ENCODE peak calls at places on chromosome 17, in eight cellular contexts. H is Caco-2, R is heart left ventricle, B is lower leg skin, I is BJ, X is tibial artery, W is MCF 10A, C is A549. L is an unnamed sample.

GRCh38 chr17:47265983-47266541 is 12.4 kb downstream of the ITGB3 start:
- DNase-seq in H (no peak), R (no peak), B (peak; percentile 43), I (no peak), X (peak; percentile 45), W (peak; percentile 30), C (no peak), L (peak; percentile 25)

GRCh38 chr17:19768046-19768782 is 20.1 kb upstream of the ALDH3A1 start:
- DNase-seq in H (no peak), R (no peak), B (no peak), I (no peak), X (no peak), W (no peak), C (no peak), L (no peak)

GRCh38 chr17:40914456-40914855 is 23.0 kb downstream of the KRT23 start:
- DNase-seq in H (no peak), R (no peak), B (no peak), I (no peak), X (no peak), W (no peak), C (no peak), L (no peak)

GRCh38 chr17:38870259-38871165 is 654 bp downstream of the LASP1 start:
- DNase-seq in H (peak; percentile 56), R (peak; percentile 81), B (peak; percentile 77), I (no peak), X (peak; percentile 91), W (peak; percentile 61), C (peak; percentile 68), L (peak; percentile 51)

GRCh38 chr17:58309918-58310259 is 18.7 kb downstream of the TSPOAP1 start:
- DNase-seq in H (no peak), R (no peak), B (no peak), I (no peak), X (no peak), W (no peak), C (no peak), L (no peak)

GRCh38 chr17:38579934-38580333 is 25.8 kb downstream of the SRCIN1 start:
- DNase-seq in H (no peak), R (no peak), B (no peak), I (no peak), X (no peak), W (peak; percentile 75), C (peak; percentile 80), L (no peak)

GRCh38 chr17:3870871-3871306 is 22.0 kb downstream of the CAMKK1 start:
- DNase-seq in H (no peak), R (no peak), B (no peak), I (no peak), X (no peak), W (no peak), C (no peak), L (no peak)

GRCh38 chr17:27078296-27078695 is 215.6 kb upstream of the WSB1 start:
- DNase-seq in H (no peak), R (no peak), B (no peak), I (no peak), X (no peak), W (no peak), C (no peak), L (no peak)

GRCh38 chr17:62616993-62617893 is 10.2 kb upstream of the MRC2 start:
- DNase-seq in H (no peak), R (no peak), B (no peak), I (no peak), X (no peak), W (no peak), C (no peak), L (no peak)

GRCh38 chr17:40542562-40543411 is 22.5 kb downstream of the CCR7 start:
- DNase-seq in H (no peak), R (peak; percentile 83), B (peak; percentile 79), I (peak; percentile 84), X (peak; percentile 93), W (peak; percentile 96), C (peak; percentile 99), L (peak; percentile 93)

GRCh38 chr17:40540448-40540847 is 24.8 kb downstream of the CCR7 start:
- DNase-seq in H (no peak), R (no peak), B (no peak), I (no peak), X (no peak), W (no peak), C (no peak), L (no peak)

GRCh38 chr17:78879679-78880186 is 23.3 kb downstream of the CEP295NL start:
- DNase-seq in H (no peak), R (peak; percentile 91), B (peak; percentile 47), I (peak; percentile 82), X (peak; percentile 66), W (no peak), C (no peak), L (peak; percentile 76)

GRCh38 chr17:72812823-72813222 is 279.7 kb downstream of the SLC39A11 start:
- DNase-seq in H (no peak), R (no peak), B (no peak), I (no peak), X (no peak), W (peak; percentile 82), C (no peak), L (peak; percentile 38)

GRCh38 chr17:19447085-19447583 is 36.1 kb downstream of the RNF112 start:
- DNase-seq in H (peak; percentile 86), R (peak; percentile 67), B (peak; percentile 84), I (no peak), X (peak; percentile 76), W (peak; percentile 73), C (peak; percentile 80), L (peak; percentile 69)

GRCh38 chr17:30524847-30525246 is 47.6 kb downstream of the GOSR1 start:
- DNase-seq in H (no peak), R (no peak), B (no peak), I (peak; percentile 68), X (no peak), W (no peak), C (no peak), L (peak; percentile 79)

GRCh38 chr17:74833501-74834361 is 26.0 kb downstream of the GRIN2C start:
- DNase-seq in H (no peak), R (peak; percentile 40), B (peak; percentile 42), I (no peak), X (peak; percentile 49), W (no peak), C (no peak), L (peak; percentile 60)

GRCh38 chr17:35898283-35899070 is 18.3 kb upstream of the CCL5 start:
- DNase-seq in H (no peak), R (no peak), B (no peak), I (no peak), X (no peak), W (peak; percentile 80), C (no peak), L (no peak)

GRCh38 chr17:65529040-65529633 is 32.3 kb downstream of the AXIN2 start:
- DNase-seq in H (no peak), R (no peak), B (no peak), I (no peak), X (no peak), W (no peak), C (no peak), L (no peak)

GRCh38 chr17:65099941-65100315 is 37.2 kb upstream of the RGS9 start:
- DNase-seq in H (peak; percentile 28), R (no peak), B (peak; percentile 72), I (no peak), X (peak; percentile 49), W (peak; percentile 68), C (peak; percentile 87), L (peak; percentile 39)

GRCh38 chr17:32944248-32945020 is 16.5 kb downstream of the TMEM98 start:
- DNase-seq in H (peak; percentile 50), R (no peak), B (no peak), I (no peak), X (no peak), W (no peak), C (no peak), L (peak; percentile 17)
- TF ChIP-seq CTCF in H (peak; percentile 3), R (no peak), B (no peak), I (peak; percentile 14), X (no peak), W (no peak), C (no peak), L (no peak)

DNA sequence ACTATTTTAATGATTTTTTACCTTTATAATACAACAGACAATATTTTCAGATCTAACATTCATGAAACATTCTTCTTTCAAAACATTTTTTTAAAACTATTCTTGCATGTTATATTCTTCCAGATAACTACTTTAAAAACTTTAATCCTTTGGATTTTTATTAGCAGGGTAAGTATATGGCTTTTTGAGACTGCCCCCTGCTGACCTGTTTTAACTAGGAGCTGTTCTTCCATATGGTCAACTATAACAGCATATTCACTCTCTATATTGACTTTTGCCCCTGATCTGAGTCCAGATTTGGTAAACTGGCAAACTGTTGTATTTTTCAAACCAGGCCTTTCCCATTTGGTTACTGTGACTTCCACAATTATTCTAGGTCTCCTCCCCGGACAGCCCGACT is 16.5 kb downstream of the ZNF18 start:
- DNase-seq in H (no peak), R (no peak), B (no peak), I (no peak), X (no peak), W (peak; percentile 38), C (no peak), L (no peak)
- TF ChIP-seq CTCF in H (no peak), R (no peak), B (no peak), I (no peak), X (no peak), W (peak; percentile 39), C (peak; percentile 15), L (peak; percentile 73)

DNA sequence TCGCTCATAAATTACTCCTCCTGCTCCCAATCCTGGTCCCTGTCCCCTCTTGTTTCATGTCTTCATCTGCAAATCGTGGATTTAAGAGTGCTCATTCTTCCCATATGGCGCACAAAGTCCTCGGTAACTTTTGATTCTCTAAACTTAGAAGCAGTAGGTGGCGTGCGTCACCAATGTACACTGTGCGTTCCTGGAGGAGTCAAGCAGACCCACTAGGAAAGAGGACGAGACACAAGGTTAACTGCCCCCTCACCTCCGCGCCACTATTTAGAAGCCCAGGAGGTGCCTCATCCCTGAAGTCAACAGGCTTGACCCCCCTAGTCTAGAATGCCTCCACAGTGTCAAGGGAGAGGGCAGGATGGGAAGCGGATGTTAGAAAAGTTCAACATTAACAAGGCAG is 2.9 kb downstream of the SLC13A5 start:
- DNase-seq in H (no peak), R (no peak), B (no peak), I (no peak), X (no peak), W (no peak), C (no peak), L (no peak)
- TF ChIP-seq CTCF in H (no peak), R (no peak), B (no peak), I (no peak), X (no peak), W (no peak), C (peak; percentile 17), L (no peak)

GRCh38 chr17:49513044-49513395 is 17.9 kb downstream of the NGFR start:
- DNase-seq in H (no peak), R (no peak), B (no peak), I (no peak), X (no peak), W (no peak), C (no peak), L (no peak)

GRCh38 chr17:49516190-49516589 is 21.1 kb downstream of the NGFR start:
- DNase-seq in H (no peak), R (no peak), B (no peak), I (no peak), X (no peak), W (no peak), C (no peak), L (no peak)

GRCh38 chr17:49513616-49514373 is 18.7 kb downstream of the NGFR start:
- DNase-seq in H (no peak), R (peak; percentile 81), B (no peak), I (no peak), X (no peak), W (no peak), C (no peak), L (no peak)

GRCh38 chr17:49514374-49514738 is 19.3 kb downstream of the NGFR start:
- DNase-seq in H (peak; percentile 52), R (no peak), B (no peak), I (no peak), X (no peak), W (no peak), C (peak; percentile 51), L (no peak)

GRCh38 chr17:49515196-49515770 is 20.2 kb downstream of the NGFR start:
- DNase-seq in H (peak; percentile 62), R (peak; percentile 90), B (peak; percentile 83), I (peak; percentile 86), X (peak; percentile 94), W (peak; percentile 91), C (peak; percentile 49), L (peak; percentile 87)
- TF ChIP-seq CTCF in H (no peak), R (peak; percentile 59), B (no peak), I (peak; percentile 40), X (peak; percentile 61), W (no peak), C (no peak), L (peak; percentile 26)

L was measured in HFFc6.